ENCODE peak calls at places on chromosomes 6 and 20, in five cellular contexts. F is Peyer's patch; E is CD8-positive, alpha-beta T cell; S is GM23338; W is astrocyte. A is an unnamed sample.

GRCh38 chr6:131831886-131832285 is 24.1 kb downstream of the ENPP1 start:
- DNase-seq in W (no peak), S (no peak), E (no peak), F (no peak), A (no peak)

GRCh38 chr6:41688256-41688965 is 47.0 kb downstream of the TFEB start:
- DNase-seq in E (no peak), S (no peak), F (no peak), W (no peak), A (no peak)

GRCh38 chr6:18154507-18155272 is at the start of gene TPMT:
- DNase-seq in S (peak), F (peak), E (peak), W (no peak), A (no peak)

GRCh38 chr6:16819752-16820151 is 58.5 kb upstream of the ATXN1 start:
- DNase-seq in F (no peak), S (peak), W (no peak), E (no peak), A (no peak)

GRCh38 chr6:3775906-3776305 is 24.4 kb upstream of the PXDC1 start:
- DNase-seq in E (no peak), F (no peak), S (no peak), W (no peak), A (no peak)

GRCh38 chr20:51831891-51832675 is 29.8 kb upstream of the SALL4 start:
- DNase-seq in S (no peak), E (no peak), W (no peak), F (no peak), A (no peak)

GRCh38 chr20:14312001-14312400 is 25.4 kb downstream of the FLRT3 start:
- DNase-seq in W (no peak), F (no peak), E (no peak), S (peak), A (no peak)

GRCh38 chr20:53621482-53622246 is 28.0 kb upstream of the ZNF217 start:
- DNase-seq in E (no peak), W (peak), F (peak), S (peak), A (no peak)

GRCh38 chr6:142429195-142429594 is 127.4 kb downstream of the ADGRG6 start:
- DNase-seq in F (no peak), S (no peak), W (no peak), E (no peak), A (no peak)

GRCh38 chr6:13014551-13015378 is 298.2 kb downstream of the PHACTR1 start:
- DNase-seq in W (peak), S (peak), F (peak), E (no peak), A (no peak)

GRCh38 chr6:150490586-150490985 is 109.1 kb upstream of the PLEKHG1 start:
- DNase-seq in W (no peak), E (no peak), F (no peak), S (no peak), A (no peak)

GRCh38 chr6:146598785-146599405 is at the start of gene ADGB:
- DNase-seq in S (peak), E (no peak), F (peak), W (peak), A (no peak)

GRCh38 chr6:128570439-128571063 is 50.2 kb upstream of the PTPRK start:
- DNase-seq in W (peak), F (no peak), S (no peak), E (no peak), A (no peak)

DNA sequence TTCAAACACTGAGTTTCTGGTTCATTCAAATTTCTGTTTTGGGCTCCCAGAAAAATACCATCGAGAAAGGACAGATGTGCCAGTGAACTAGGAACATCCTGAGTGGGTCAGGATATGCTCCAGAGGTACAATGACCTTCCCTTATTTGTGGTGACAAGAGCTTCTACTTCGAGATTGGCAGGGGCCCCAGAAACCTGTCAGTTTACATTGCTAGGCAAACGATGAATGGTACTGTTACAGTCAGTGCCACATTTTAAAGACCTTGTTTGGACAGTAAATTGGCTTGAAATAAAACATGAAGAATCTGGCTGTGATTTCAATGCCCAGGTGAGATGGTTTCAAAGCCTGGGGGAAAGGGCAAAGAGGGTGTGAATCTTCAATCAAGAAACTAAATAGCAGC is 454.5 kb upstream of the ID4 start:
- DNase-seq in E (no peak), F (no peak), S (no peak), W (no peak), A (no peak)
- TF ChIP-seq CTCF in E (no peak), F (no peak), S (no peak), W (no peak), A (no peak)

GRCh38 chr6:107489636-107490567 is at the start of gene SOBP:
- DNase-seq in S (peak), F (peak), W (no peak), E (peak), A (peak)
- TF ChIP-seq CTCF in S (no peak), F (no peak), W (no peak), E (peak), A (no peak)

DNA sequence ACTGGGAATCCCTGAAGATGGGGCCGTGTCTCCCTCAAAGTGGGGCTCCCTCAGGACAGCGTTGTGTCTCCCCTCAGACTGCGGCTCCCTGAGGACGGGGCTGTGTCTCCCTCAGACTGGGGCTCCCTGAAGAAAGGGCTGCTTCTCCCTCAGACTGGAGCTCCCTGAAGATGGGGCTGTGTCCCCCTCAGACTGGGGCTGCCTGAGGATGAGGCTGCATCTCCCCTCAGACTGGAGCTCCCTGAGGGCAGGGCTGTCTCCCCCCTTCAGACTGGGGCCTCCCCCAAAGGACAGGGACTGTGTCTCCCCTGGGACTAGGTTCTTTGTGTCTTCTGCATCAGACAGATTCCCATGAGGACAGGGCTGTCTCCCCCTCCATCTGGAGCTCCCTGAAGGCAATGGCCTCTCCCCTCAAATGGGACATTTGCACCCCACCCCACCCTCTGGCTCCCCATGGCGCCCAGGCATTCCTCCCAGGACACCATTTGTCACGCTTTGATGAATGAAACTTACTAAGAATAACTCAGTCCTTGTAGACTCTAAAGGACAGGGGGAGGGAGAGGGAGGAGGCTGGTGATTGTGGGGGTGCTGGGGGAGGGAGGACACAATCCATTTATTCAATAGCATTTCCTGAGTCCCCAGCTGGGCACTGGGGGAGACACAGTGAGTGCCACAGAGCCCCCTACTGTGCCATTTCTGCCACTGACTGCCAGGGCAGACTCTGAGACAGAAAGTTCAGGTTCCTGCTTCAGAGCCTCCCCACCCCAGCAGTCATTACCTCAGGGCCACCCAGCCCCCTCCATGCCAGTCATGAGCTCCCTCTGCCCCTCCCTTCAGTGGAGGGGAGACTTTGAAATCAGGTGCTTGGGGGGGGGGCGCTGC is 122.4 kb downstream of the MRPL14 start:
- DNase-seq in W (no peak), S (no peak), F (peak), E (no peak), A (no peak)
- TF ChIP-seq CTCF in W (no peak), S (peak), F (no peak), E (no peak), A (no peak)

GRCh38 chr6:43355862-43356590 is 13.4 kb downstream of the ZNF318 start:
- DNase-seq in S (peak), E (no peak), W (no peak), F (no peak), A (no peak)
- TF ChIP-seq CTCF in S (peak), E (no peak), W (peak), F (no peak), A (no peak)

DNA sequence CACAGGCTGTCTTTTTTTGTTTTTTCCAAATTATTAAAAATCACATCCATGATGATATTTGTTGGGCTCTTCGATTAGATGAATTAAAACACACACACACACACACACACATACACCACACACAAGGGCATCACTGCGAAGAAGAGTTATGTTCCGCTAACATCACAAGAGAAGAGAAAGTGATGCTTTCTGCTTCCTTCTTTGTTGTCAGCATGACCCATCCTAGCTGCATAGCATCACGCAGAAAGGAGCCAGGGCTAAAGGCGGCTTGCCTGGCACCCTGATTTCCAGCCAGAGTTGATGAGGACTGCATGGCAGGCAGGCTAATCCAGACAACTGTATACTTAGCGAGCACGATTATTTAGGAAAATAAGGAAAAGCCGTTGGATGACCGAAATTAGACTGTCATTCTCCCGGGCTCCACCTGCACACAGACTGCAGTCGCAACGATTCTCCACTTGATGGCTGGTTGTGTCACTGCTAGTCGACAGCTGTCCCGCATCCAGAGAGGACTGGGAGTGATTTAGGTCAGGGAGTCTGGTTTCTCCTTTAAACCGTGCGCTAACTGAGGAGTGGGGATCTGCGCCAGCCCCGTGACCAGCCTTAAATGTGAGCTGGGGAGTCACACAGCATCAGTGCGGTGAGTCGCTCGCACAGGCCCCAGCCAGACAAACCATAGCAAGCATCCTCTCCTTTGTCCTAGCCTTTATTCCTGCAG is 70.6 kb upstream of the SOX4 start:
- DNase-seq in S (peak), W (no peak), F (no peak), E (no peak), A (no peak)
- TF ChIP-seq CTCF in S (peak), W (no peak), F (no peak), E (no peak), A (no peak)

GRCh38 chr6:31738048-31738979 is 1.5 kb upstream of the MSH5 start:
- DNase-seq in F (peak), W (peak), E (peak), S (peak), A (peak)
- TF ChIP-seq CTCF in F (no peak), W (no peak), E (no peak), S (peak), A (no peak)

DNA sequence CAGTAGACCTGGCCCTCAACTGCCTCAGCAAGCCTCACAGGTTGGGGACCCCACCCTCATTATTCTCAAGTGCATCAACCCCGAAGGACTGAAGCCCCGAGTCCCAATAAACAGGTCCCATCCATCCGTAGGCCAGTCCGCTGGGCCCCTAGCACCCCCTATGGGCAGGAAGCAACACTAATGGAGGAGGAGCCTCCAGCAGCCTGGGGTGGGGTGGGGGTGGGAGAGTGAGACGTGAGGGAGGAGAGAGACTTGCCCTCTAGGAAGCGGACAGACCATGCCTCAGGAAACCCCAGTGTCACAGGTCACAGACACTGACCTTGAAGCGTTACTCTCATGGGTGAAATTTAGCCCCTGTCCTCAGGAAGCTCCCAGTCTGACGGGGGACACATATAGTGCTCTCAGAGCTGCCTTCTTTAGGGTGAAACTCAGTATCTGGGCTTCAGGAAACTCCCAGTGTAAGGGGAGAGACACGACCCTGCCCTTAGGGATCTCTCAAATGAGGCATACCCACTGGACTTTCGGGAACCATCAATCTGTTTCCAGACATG is 125.9 kb downstream of the MRPL14 start:
- DNase-seq in W (no peak), F (peak), E (no peak), S (peak), A (no peak)
- TF ChIP-seq CTCF in W (peak), F (no peak), E (no peak), S (peak), A (no peak)

DNA sequence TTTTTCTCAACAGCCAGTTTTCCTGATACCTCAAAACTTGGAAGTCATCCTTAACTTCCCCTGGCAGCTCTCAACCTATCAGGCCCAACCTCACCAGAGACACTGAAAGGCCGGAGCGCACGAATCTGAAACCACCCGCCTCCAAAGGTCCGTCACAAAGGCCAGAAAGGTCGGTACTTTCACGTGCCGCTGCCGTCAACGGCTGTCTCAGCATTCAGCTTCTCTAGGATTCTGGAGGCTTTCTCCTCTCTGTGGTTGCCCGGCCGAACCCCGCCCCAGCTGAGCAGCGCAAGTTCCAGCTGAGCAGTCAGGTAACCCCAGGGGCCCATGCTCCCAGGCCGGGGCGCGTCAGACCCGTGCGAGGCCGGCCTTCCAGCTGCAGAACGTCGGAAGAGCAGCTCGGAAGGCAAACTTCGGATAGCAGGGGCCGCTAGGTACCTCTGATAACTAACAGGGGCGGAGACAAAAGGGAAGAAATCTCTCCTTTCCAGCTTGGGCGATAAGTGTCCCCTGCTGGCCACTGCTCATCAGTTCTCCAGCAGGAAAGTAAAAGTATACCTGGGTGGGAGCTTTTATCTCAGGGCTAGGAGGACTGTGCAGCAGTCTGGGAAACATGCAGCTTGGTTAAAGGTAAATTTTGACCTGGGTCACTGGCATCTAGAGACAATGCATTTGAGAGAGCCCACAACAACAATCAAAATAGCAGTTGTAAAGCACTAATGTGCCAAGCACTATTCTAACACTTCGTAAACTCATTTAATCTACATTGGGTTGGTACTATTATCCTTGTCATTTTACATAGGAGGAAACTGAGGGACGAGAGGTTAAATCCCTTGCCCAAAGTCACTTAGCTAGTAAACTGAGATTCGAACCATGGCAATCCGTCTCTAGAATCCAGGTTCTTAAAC is 16.1 kb downstream of the ZSCAN12 start:
- DNase-seq in F (peak), S (peak), E (no peak), W (peak), A (peak)
- TF ChIP-seq CTCF in F (peak), S (peak), E (no peak), W (peak), A (no peak)

GRCh38 chr20:38043512-38044300 is 10.2 kb downstream of the RPRD1B start:
- DNase-seq in E (no peak), S (no peak), F (no peak), W (peak), A (no peak)
- TF ChIP-seq CTCF in E (no peak), S (no peak), F (no peak), W (peak), A (no peak)

GRCh38 chr6:15285682-15286294 is 39.9 kb downstream of the JARID2 start:
- DNase-seq in E (no peak), W (peak), F (no peak), S (no peak), A (no peak)
- TF ChIP-seq CTCF in E (no peak), W (no peak), F (no peak), S (peak), A (no peak)